ENCODE peak calls at places on chromosomes 4 and X, in ten cellular contexts. R is cardiac muscle cell; Q is suprapubic skin; Z is CD8-positive, alpha-beta memory T cell; X is tibial nerve; D is sigmoid colon; L is naive thymus-derived CD4-positive, alpha-beta T cell; O is endodermal cell; K is osteoblast; M is mammary epithelial cell. J is an unnamed sample.

GRCh38 chrX:41085883-41086626 is 810 bp downstream of the USP9X start:
- DNase-seq in R (peak; percentile 50), Q (peak; percentile 80), Z (peak; percentile 38), X (peak; percentile 35), D (peak; percentile 80), L (peak; percentile 12), O (peak; percentile 86), K (peak; percentile 94), M (peak; percentile 56), J (peak; percentile 58)

GRCh38 chr4:186887211-186887785 is 163.6 kb upstream of the FAT1 start:
- DNase-seq in R (no peak), Q (no peak), Z (no peak), X (no peak), D (no peak), L (no peak), O (no peak), K (peak; percentile 76), M (peak; percentile 71), J (no peak)

GRCh38 chr4:11585506-11585905 is 156.8 kb upstream of the HS3ST1 start:
- DNase-seq in R (peak; percentile 14), Q (no peak), Z (no peak), X (peak; percentile 34), D (no peak), L (no peak), O (no peak), K (no peak), M (peak; percentile 68), J (no peak)

GRCh38 chr4:148052448-148052847 is 320.6 kb downstream of the ARHGAP10 start:
- DNase-seq in R (peak; percentile 37), Q (no peak), Z (peak; percentile 84), X (no peak), D (no peak), L (no peak), O (no peak), K (no peak), M (no peak), J (no peak)

GRCh38 chrX:47030339-47030738 is 47.9 kb upstream of the RGN start:
- DNase-seq in R (peak; percentile 73), Q (no peak), Z (peak; percentile 23), X (peak; percentile 66), D (no peak), L (no peak), O (no peak), K (peak; percentile 32), M (peak; percentile 40), J (no peak)

GRCh38 chr4:28443786-28444412 is 1583.3 kb downstream of the STIM2 start:
- DNase-seq in R (no peak), Q (no peak), Z (no peak), X (no peak), D (no peak), L (no peak), O (peak; percentile 78), K (no peak), M (peak; percentile 60), J (no peak)

GRCh38 chr4:147717878-147718277 is 14.0 kb upstream of the ARHGAP10 start:
- DNase-seq in R (peak; percentile 20), Q (no peak), Z (no peak), X (no peak), D (no peak), L (no peak), O (no peak), K (no peak), M (no peak), J (no peak)

GRCh38 chrX:21985332-21985777 is 44.8 kb downstream of the SMS start:
- DNase-seq in R (peak; percentile 79), Q (no peak), Z (peak; percentile 63), X (peak; percentile 76), D (peak; percentile 74), L (peak; percentile 10), O (peak; percentile 89), K (peak; percentile 91), M (peak; percentile 69), J (peak; percentile 54)

GRCh38 chr4:174457468-174457867 is 64.8 kb downstream of the HPGD start:
- DNase-seq in R (no peak), Q (no peak), Z (no peak), X (no peak), D (peak; percentile 75), L (no peak), O (no peak), K (no peak), M (no peak), J (no peak)

GRCh38 chr4:118730683-118731082 is 45.5 kb downstream of the METTL14 start:
- DNase-seq in R (no peak), Q (no peak), Z (no peak), X (no peak), D (no peak), L (no peak), O (no peak), K (no peak), M (no peak), J (no peak)

GRCh38 chr4:75432683-75433082 is 81.5 kb downstream of the RCHY1 start:
- DNase-seq in R (peak; percentile 22), Q (no peak), Z (no peak), X (no peak), D (no peak), L (no peak), O (peak; percentile 73), K (no peak), M (peak; percentile 17), J (no peak)

GRCh38 chr4:164307262-164307661 is 446.7 kb upstream of the SMIM31 start:
- DNase-seq in R (no peak), Q (no peak), Z (no peak), X (no peak), D (no peak), L (no peak), O (peak; percentile 54), K (no peak), M (no peak), J (no peak)

GRCh38 chr4:123397276-123398150 is 918 bp downstream of the SPRY1 start:
- DNase-seq in R (peak; percentile 78), Q (no peak), Z (peak; percentile 55), X (peak; percentile 26), D (peak; percentile 78), L (peak; percentile 18), O (peak; percentile 87), K (peak; percentile 84), M (peak; percentile 65), J (peak; percentile 47)

GRCh38 chr4:10173754-10174749 is 57.5 kb upstream of the WDR1 start:
- DNase-seq in R (peak; percentile 46), Q (no peak), Z (no peak), X (no peak), D (peak; percentile 89), L (no peak), O (no peak), K (no peak), M (no peak), J (peak; percentile 62)

GRCh38 chrX:11470231-11470630 is 177.0 kb downstream of the AMELX start:
- DNase-seq in R (peak; percentile 74), Q (no peak), Z (no peak), X (no peak), D (no peak), L (no peak), O (no peak), K (peak; percentile 3), M (peak; percentile 66), J (peak; percentile 29)

GRCh38 chr4:166972071-166972470 is 262.2 kb downstream of the SPOCK3 start:
- DNase-seq in R (peak; percentile 70), Q (no peak), Z (no peak), X (no peak), D (no peak), L (no peak), O (no peak), K (no peak), M (peak; percentile 70), J (no peak)

GRCh38 chrX:18649498-18649951 is 22.4 kb downstream of the RS1 start:
- DNase-seq in R (no peak), Q (no peak), Z (no peak), X (no peak), D (no peak), L (no peak), O (peak; percentile 64), K (no peak), M (no peak), J (peak; percentile 63)

GRCh38 chrX:92270936-92271655 is 491.9 kb downstream of the PCDH11X start:
- DNase-seq in R (no peak), Q (no peak), Z (no peak), X (no peak), D (no peak), L (no peak), O (peak; percentile 36), K (no peak), M (no peak), J (no peak)

DNA sequence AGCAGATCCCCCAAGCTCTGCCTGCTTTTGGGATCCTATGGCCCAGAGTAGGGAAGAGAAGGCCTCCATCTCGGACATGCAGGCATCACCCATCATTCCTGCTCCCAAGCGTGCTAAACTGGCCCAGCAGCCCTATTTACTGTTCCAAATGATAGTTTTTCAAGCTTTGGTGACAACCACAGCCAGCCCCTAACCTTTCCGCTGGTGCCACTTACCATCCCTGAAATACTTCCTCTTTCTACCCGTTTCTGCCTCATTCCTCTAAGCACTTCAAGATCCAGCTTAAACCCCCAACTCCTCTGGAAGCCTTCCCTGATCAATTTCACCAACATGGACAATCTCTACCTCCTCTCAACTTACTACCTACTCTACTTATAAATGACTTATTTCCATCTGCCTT is 36.2 kb downstream of the LNX1 start:
- DNase-seq in R (no peak), Q (no peak), Z (no peak), X (no peak), D (no peak), L (no peak), O (no peak), K (no peak), M (no peak), J (no peak)
- H3K4me1 ChIP-seq in R (no peaks in the 10 kb centered on the region), Q (peaks cover 9% of the 10 kb centered on the region), Z (no peaks in the 10 kb centered on the region), X (no peaks in the 10 kb centered on the region), D (no peaks in the 10 kb centered on the region), L (no peaks in the 10 kb centered on the region), O (no peaks in the 10 kb centered on the region), K (peaks cover 14% of the 10 kb centered on the region), M (peaks cover 41% of the 10 kb centered on the region), J (peaks cover 10% of the 10 kb centered on the region)

GRCh38 chrX:102846544-102847236 is 90.4 kb upstream of the RAB40AL start:
- DNase-seq in R (no peak), Q (no peak), Z (no peak), X (no peak), D (no peak), L (no peak), O (no peak), K (no peak), M (peak; percentile 67), J (no peak)
- H3K9me3 ChIP-seq in R (no peaks in the 10 kb centered on the region), Q (no peaks in the 10 kb centered on the region), Z (no peaks in the 10 kb centered on the region), X (no peaks in the 10 kb centered on the region), D (no peaks in the 10 kb centered on the region), L (no peaks in the 10 kb centered on the region), O (no peaks in the 10 kb centered on the region), K (no peaks in the 10 kb centered on the region), M (no peaks in the 10 kb centered on the region), J (no peaks in the 10 kb centered on the region)

GRCh38 chrX:111283446-111283845 is 13.2 kb upstream of the CAPN6 start:
- DNase-seq in R (no peak), Q (no peak), Z (no peak), X (no peak), D (no peak), L (no peak), O (no peak), K (no peak), M (no peak), J (no peak)
- H3K27me3 ChIP-seq in R (no peaks in the 10 kb centered on the region), Q (no peaks in the 10 kb centered on the region), Z (no peaks in the 10 kb centered on the region), X (peaks cover 12% of the 10 kb centered on the region), D (no peaks in the 10 kb centered on the region), L (no peaks in the 10 kb centered on the region), O (no peaks in the 10 kb centered on the region), K (peaks cover 20% of the 10 kb centered on the region), M (peaks cover 3% of the 10 kb centered on the region), J (peaks cover 3% of the 10 kb centered on the region)

DNA sequence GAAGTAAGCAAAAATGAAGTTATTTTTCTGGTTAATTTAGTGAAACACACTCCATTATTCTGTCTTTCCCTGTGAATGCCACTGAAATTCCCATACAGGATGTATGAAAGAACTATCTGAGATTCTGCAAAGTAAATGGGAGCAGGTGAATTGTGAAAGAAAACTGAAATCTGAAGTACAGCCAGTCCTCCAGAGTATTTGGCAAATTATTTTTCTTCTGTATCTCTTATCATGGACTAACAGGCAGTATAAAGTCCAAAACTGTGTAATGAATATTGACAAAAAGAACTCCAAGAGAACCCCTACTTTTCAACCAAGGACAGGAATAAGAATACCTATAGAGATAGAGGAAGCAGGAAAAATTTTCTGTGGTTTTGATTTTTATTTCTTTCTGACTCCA is 40.8 kb upstream of the AR start:
- DNase-seq in R (no peak), Q (no peak), Z (no peak), X (no peak), D (no peak), L (no peak), O (no peak), K (no peak), M (no peak), J (no peak)
- H3K4me1 ChIP-seq in R (no peaks in the 10 kb centered on the region), Q (no peaks in the 10 kb centered on the region), Z (no peaks in the 10 kb centered on the region), X (no peaks in the 10 kb centered on the region), D (no peaks in the 10 kb centered on the region), L (no peaks in the 10 kb centered on the region), O (no peaks in the 10 kb centered on the region), K (no peaks in the 10 kb centered on the region), M (no peaks in the 10 kb centered on the region), J (no peaks in the 10 kb centered on the region)

J was measured in lung.